ENCODE peak calls at places on chromosomes 4 and X, in four cellular contexts. M is KG1; N is AG08396; Y is activated CD4-positive, alpha-beta T cell treated with anti-CD3 and anti-CD28 coated beads, Interleukin-2, amount 10 ng/mL, durations not matched to agents 7 days and 5 days. S is an unnamed sample.

GRCh38 chr4:110510955-110511544 is 35.1 kb downstream of the ENPEP start:
- DNase-seq in N (peak; percentile 17), M (peak; percentile 51), Y (no peak), S (no peak)

GRCh38 chr4:61619528-61619927 is 419.4 kb downstream of the ADGRL3 start:
- DNase-seq in N (no peak), M (no peak), Y (no peak), S (no peak)

GRCh38 chrX:106999002-106999975 is 723 bp downstream of the MORC4 start:
- DNase-seq in M (no peak), N (peak; percentile 40), Y (peak; percentile 46), S (no peak)

GRCh38 chrX:30615229-30615628 is 37.7 kb upstream of the TASL start:
- DNase-seq in N (no peak), Y (no peak), M (no peak), S (no peak)

GRCh38 chr4:185778307-185778706 is 33.7 kb downstream of the SORBS2 start:
- DNase-seq in M (no peak), N (no peak), Y (no peak), S (no peak)

GRCh38 chr4:21097026-21097425 is 396.8 kb downstream of the PACRGL start:
- DNase-seq in M (no peak), Y (no peak), N (no peak), S (no peak)

GRCh38 chrX:136251042-136251991 is at the start of gene MAP7D3:
- DNase-seq in M (peak; percentile 13), N (peak; percentile 86), Y (peak; percentile 67), S (peak; percentile 87)

GRCh38 chr4:39977489-39978377 is at the start of gene PDS5A:
- DNase-seq in M (peak; percentile 87), N (peak; percentile 97), Y (peak; percentile 89), S (peak; percentile 96)

GRCh38 chr4:114161809-114162208 is 182.4 kb upstream of the ARSJ start:
- DNase-seq in N (no peak), Y (no peak), M (no peak), S (no peak)

GRCh38 chr4:77745792-77746191 is 73.4 kb downstream of the CNOT6L start:
- DNase-seq in Y (no peak), N (no peak), M (no peak), S (no peak)

GRCh38 chr4:2303686-2304320 is 41.9 kb upstream of the MXD4 start:
- DNase-seq in N (no peak), M (no peak), Y (no peak), S (peak; percentile 75)

GRCh38 chr4:154911097-154911496 is 130.0 kb downstream of the RBM46 start:
- DNase-seq in N (no peak), M (no peak), Y (no peak), S (no peak)

GRCh38 chr4:188275686-188276085 is 136.4 kb downstream of the TRIML1 start:
- DNase-seq in Y (no peak), M (no peak), N (no peak), S (no peak)

S was measured in posterior vena cava.